ENCODE peak calls at places on chromosomes 2 and 18, in six cellular contexts. G is K562, E is stomach, H is endothelial cell of umbilical vein, O is sigmoid colon, W is prostate gland. P is an unnamed sample.

GRCh38 chr2:44740678-44741077 is 200.8 kb upstream of the SIX3 start:
- DNase-seq in H (no peak), O (no peak), W (peak), E (peak), G (no peak), P (no peak)

GRCh38 chr2:162011718-162012564 is 62.1 kb downstream of the DPP4 start:
- DNase-seq in O (no peak), G (no peak), E (no peak), W (no peak), H (no peak), P (no peak)

GRCh38 chr2:228681426-228681825 is 499.9 kb upstream of the SPHKAP start:
- DNase-seq in W (no peak), O (no peak), E (no peak), H (no peak), G (no peak), P (no peak)

GRCh38 chr2:164703915-164704706 is 82.8 kb upstream of the GRB14 start:
- DNase-seq in H (no peak), E (no peak), O (no peak), W (no peak), G (no peak), P (no peak)

GRCh38 chr2:173001664-173002604 is 73.7 kb upstream of the MAP3K20 start:
- DNase-seq in W (no peak), O (no peak), E (no peak), H (no peak), G (no peak), P (no peak)

GRCh38 chr2:128408349-128409305 is 90.0 kb upstream of the HS6ST1 start:
- DNase-seq in G (no peak), W (peak), O (no peak), H (peak), E (peak), P (no peak)

GRCh38 chr2:214889301-214889700 is 79.8 kb upstream of the BARD1 start:
- DNase-seq in O (no peak), G (no peak), W (no peak), H (no peak), E (no peak), P (no peak)

GRCh38 chr18:36572135-36572856 is 256.5 kb downstream of the TPGS2 start:
- DNase-seq in O (no peak), W (peak), G (peak), E (no peak), H (peak), P (no peak)

GRCh38 chr2:128494640-128495321 is 176.1 kb upstream of the HS6ST1 start:
- DNase-seq in G (no peak), E (peak), O (no peak), W (no peak), H (peak), P (no peak)

GRCh38 chr2:140122001-140122400 is 1341.8 kb upstream of the NXPH2 start:
- DNase-seq in O (no peak), H (no peak), E (no peak), W (no peak), G (no peak), P (no peak)

GRCh38 chr18:76619342-76620315 is 124.6 kb upstream of the ZNF516 start:
- DNase-seq in H (no peak), O (peak), G (no peak), W (peak), E (peak), P (peak)

GRCh38 chr2:147231081-147231480 is 613.7 kb upstream of the ACVR2A start:
- DNase-seq in E (no peak), G (no peak), O (no peak), H (no peak), W (no peak), P (no peak)
- TF ChIP-seq POLR2AphosphoS5 in E (no peak), G (no peak), O (no peak), H (no peak), W (no peak), P (no peak)

GRCh38 chr2:194320520-194320919 is 1336.5 kb upstream of the SLC39A10 start:
- DNase-seq in H (no peak), W (no peak), O (no peak), G (no peak), E (no peak), P (no peak)
- TF ChIP-seq POLR2AphosphoS5 in H (no peak), W (no peak), O (no peak), G (no peak), E (no peak), P (no peak)

GRCh38 chr2:7952046-7952445 is 729.8 kb upstream of the ID2 start:
- DNase-seq in O (no peak), W (no peak), E (no peak), H (no peak), G (no peak), P (no peak)

GRCh38 chr2:7951490-7951889 is 730.4 kb upstream of the ID2 start:
- DNase-seq in W (no peak), G (no peak), E (no peak), O (no peak), H (no peak), P (no peak)

GRCh38 chr2:7954223-7954622 is 727.6 kb upstream of the ID2 start:
- DNase-seq in G (no peak), O (no peak), W (no peak), E (no peak), H (no peak), P (no peak)

GRCh38 chr2:7951001-7951400 is 730.9 kb upstream of the ID2 start:
- DNase-seq in G (no peak), E (no peak), W (no peak), O (no peak), H (no peak), P (no peak)

GRCh38 chr2:7953184-7953583 is 728.7 kb upstream of the ID2 start:
- DNase-seq in O (no peak), G (no peak), E (no peak), W (no peak), H (no peak), P (no peak)
- TF ChIP-seq POLR2AphosphoS5 in O (no peak), G (no peak), E (no peak), W (no peak), H (no peak), P (no peak)

GRCh38 chr2:54598347-54599325 is 124.8 kb upstream of the EML6 start:
- DNase-seq in W (no peak), G (no peak), H (no peak), E (no peak), O (peak), P (no peak)

GRCh38 chr2:54597153-54597827 is 126.2 kb upstream of the EML6 start:
- DNase-seq in O (peak), E (peak), H (no peak), W (no peak), G (no peak), P (no peak)

GRCh38 chr2:54599326-54599710 is 124.1 kb upstream of the EML6 start:
- DNase-seq in H (no peak), E (peak), W (no peak), O (no peak), G (no peak), P (no peak)

GRCh38 chr2:54601339-54601738 is 122.1 kb upstream of the EML6 start:
- DNase-seq in H (no peak), O (no peak), E (no peak), G (no peak), W (no peak), P (no peak)

DNA sequence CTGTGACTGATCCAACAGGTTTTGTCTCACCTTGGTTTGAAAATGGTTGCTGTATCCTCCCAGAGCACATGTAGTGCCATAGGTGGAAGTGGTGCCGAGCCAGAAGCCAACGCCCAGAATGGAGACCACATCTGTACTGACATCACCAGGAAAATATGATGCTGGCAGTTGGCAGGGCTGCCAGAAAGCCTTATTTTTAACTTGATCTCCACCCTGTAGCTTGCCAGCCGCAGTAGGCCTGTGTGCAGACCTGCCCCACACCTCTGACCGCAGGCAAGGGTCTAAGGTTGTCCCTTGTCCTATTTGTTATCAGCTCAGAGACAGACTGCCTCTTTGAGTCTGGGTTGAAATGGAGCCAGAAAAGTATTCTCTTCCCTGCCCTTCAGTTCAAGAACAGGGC is 123.5 kb upstream of the EML6 start:
- DNase-seq in G (peak), H (no peak), W (peak), O (peak), E (peak), P (no peak)
- TF ChIP-seq POLR2AphosphoS5 in G (peak), H (no peak), W (peak), O (no peak), E (peak), P (no peak)

GRCh38 chr2:231169475-231169874 is 29.0 kb upstream of the ARMC9 start:
- DNase-seq in E (no peak), G (no peak), O (no peak), H (peak), W (no peak), P (no peak)

GRCh38 chr2:231168460-231169139 is 29.8 kb upstream of the ARMC9 start:
- DNase-seq in W (no peak), E (no peak), G (no peak), O (no peak), H (peak), P (peak)

GRCh38 chr2:231170058-231170457 is 28.4 kb upstream of the ARMC9 start:
- DNase-seq in E (no peak), W (no peak), G (no peak), H (no peak), O (no peak), P (no peak)

GRCh38 chr2:231174211-231174651 is 24.2 kb upstream of the ARMC9 start:
- DNase-seq in G (no peak), O (no peak), E (no peak), H (peak), W (no peak), P (peak)

GRCh38 chr2:231172020-231172419 is 26.4 kb upstream of the ARMC9 start:
- DNase-seq in G (no peak), H (no peak), W (no peak), O (no peak), E (no peak), P (no peak)
- TF ChIP-seq POLR2AphosphoS5 in G (no peak), H (no peak), W (no peak), O (no peak), E (no peak), P (no peak)

GRCh38 chr2:226652388-226652787 is 147.2 kb downstream of the IRS1 start:
- DNase-seq in E (no peak), W (no peak), G (no peak), O (no peak), H (peak), P (peak)
- TF ChIP-seq POLR2AphosphoS5 in E (no peak), W (no peak), G (no peak), O (no peak), H (no peak), P (no peak)

DNA sequence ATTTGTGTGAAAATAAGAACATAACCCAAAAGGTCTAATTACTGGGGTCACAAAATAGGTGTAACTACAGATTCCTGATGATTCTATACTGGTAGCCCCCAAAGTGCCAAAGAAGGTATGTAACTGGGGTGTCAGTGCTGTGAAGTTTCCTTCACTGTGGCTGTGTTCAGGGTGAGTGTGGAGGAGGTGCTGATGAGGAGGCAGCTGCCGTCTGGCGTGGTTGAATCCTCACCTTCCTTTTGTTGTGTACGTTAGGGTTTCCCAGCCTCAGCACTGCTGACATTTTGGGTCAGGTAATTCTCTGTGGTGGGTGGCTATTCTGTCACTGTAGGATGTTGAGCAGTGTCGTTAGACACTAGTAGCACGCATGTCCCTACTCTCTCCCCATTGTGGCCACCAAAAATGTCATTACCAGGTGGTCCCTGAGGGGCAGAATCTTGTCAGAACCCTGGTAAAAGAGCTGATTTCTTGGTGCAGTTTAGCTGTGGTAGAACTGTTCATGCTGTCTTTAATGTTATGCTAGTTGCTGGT is 31.5 kb downstream of the ADNP2 start:
- DNase-seq in W (no peak), E (no peak), H (no peak), O (no peak), G (no peak), P (no peak)
- TF ChIP-seq POLR2AphosphoS5 in W (no peak), E (no peak), H (no peak), O (no peak), G (no peak), P (no peak)

GRCh38 chr2:144426981-144427479 is 92.9 kb downstream of the ZEB2 start:
- DNase-seq in E (no peak), G (no peak), O (no peak), W (no peak), H (peak), P (no peak)
- TF ChIP-seq POLR2AphosphoS5 in E (peak), G (no peak), O (no peak), W (no peak), H (no peak), P (no peak)

GRCh38 chr2:231615058-231615671 is 22.5 kb downstream of the TEX44 start:
- DNase-seq in E (no peak), H (no peak), G (no peak), W (no peak), O (peak), P (no peak)
- TF ChIP-seq POLR2AphosphoS5 in E (no peak), H (no peak), G (no peak), W (no peak), O (no peak), P (no peak)